ENCODE peak calls at places on chromosomes 3 and 15, in eight cellular contexts. W is lower lobe of right lung, X is mucosa of descending colon, O is foreskin fibroblast, H is PC-3, D is LNCaP clone FGC, M is GM06990, N is fibroblast of pulmonary artery. E is an unnamed sample.

GRCh38 chr3:30289751-30290150 is 316.6 kb upstream of the TGFBR2 start:
- DNase-seq in M (no peak), N (no peak), D (no peak), W (no peak), O (no peak), H (no peak), X (no peak), E (no peak)

GRCh38 chr15:67321352-67321751 is 66.8 kb downstream of the IQCH start:
- DNase-seq in X (no peak), W (no peak), M (no peak), D (no peak), N (no peak), H (no peak), O (no peak), E (no peak)

GRCh38 chr3:71146673-71147072 is 436.9 kb downstream of the FOXP1 start:
- DNase-seq in D (no peak), N (no peak), M (no peak), H (no peak), O (no peak), W (no peak), X (no peak), E (no peak)

GRCh38 chr3:185200639-185201038 is 47.8 kb upstream of the C3orf70 start:
- DNase-seq in X (no peak), H (peak; percentile 35), N (peak; percentile 76), M (no peak), D (no peak), O (peak; percentile 54), W (no peak), E (no peak)

GRCh38 chr3:149584236-149584635 is 73.6 kb downstream of the WWTR1 start:
- DNase-seq in O (peak; percentile 32), H (no peak), M (no peak), D (no peak), X (no peak), N (no peak), W (no peak), E (no peak)

GRCh38 chr15:89928421-89928820 is 15.7 kb upstream of the ARPIN start:
- DNase-seq in M (no peak), X (no peak), H (no peak), O (no peak), D (no peak), W (no peak), N (no peak), E (no peak)

GRCh38 chr15:45442497-45443135 is 64.3 kb upstream of the GATM start:
- DNase-seq in W (no peak), H (peak; percentile 32), X (no peak), O (peak; percentile 57), N (peak; percentile 42), M (no peak), D (no peak), E (no peak)

GRCh38 chr15:35548435-35548834 is 2.5 kb upstream of the DPH6 start:
- DNase-seq in O (peak; percentile 2), D (no peak), M (no peak), X (no peak), N (no peak), W (no peak), H (no peak), E (no peak)

GRCh38 chr15:94691169-94691568 is 459.8 kb downstream of the MCTP2 start:
- DNase-seq in W (no peak), N (no peak), H (no peak), M (no peak), X (no peak), D (no peak), O (no peak), E (no peak)

GRCh38 chr3:57910988-57911387 is 97.2 kb upstream of the FLNB start:
- DNase-seq in M (no peak), X (peak; percentile 28), N (peak; percentile 38), D (no peak), O (peak; percentile 39), W (no peak), H (peak; percentile 53), E (peak; percentile 48)

GRCh38 chr3:112759210-112759609 is 87.5 kb downstream of the CD200R1L start:
- DNase-seq in M (no peak), X (no peak), D (no peak), O (peak; percentile 45), W (no peak), N (no peak), H (no peak), E (no peak)

GRCh38 chr15:69443032-69443611 is 9.5 kb upstream of the RPLP1 start:
- DNase-seq in D (no peak), W (no peak), H (no peak), O (no peak), X (no peak), N (no peak), M (no peak), E (peak; percentile 51)

GRCh38 chr3:9781551-9781950 is 10.7 kb downstream of the TADA3 start:
- DNase-seq in M (no peak), X (no peak), N (no peak), H (no peak), W (no peak), O (no peak), D (no peak), E (no peak)

GRCh38 chr3:851098-851790 is 241.6 kb upstream of the CNTN6 start:
- DNase-seq in X (no peak), W (no peak), D (no peak), O (no peak), H (peak; percentile 52), N (no peak), M (no peak), E (no peak)

GRCh38 chr3:89332311-89333159 is 225.1 kb downstream of the EPHA3 start:
- DNase-seq in O (peak; percentile 4), X (no peak), N (no peak), M (no peak), H (no peak), D (peak; percentile 47), W (no peak), E (no peak)

GRCh38 chr3:10004506-10004905 is 17.9 kb upstream of the EMC3 start:
- DNase-seq in D (no peak), N (no peak), M (no peak), W (no peak), O (no peak), H (no peak), X (no peak), E (no peak)

GRCh38 chr3:16338999-16339398 is 74.0 kb downstream of the OXNAD1 start:
- DNase-seq in N (peak; percentile 98), X (no peak), H (peak; percentile 30), D (no peak), O (peak; percentile 97), W (no peak), M (no peak), E (peak; percentile 27)

GRCh38 chr15:25930931-25931330 is 67.8 kb upstream of the ATP10A start:
- DNase-seq in D (no peak), N (no peak), O (no peak), X (no peak), H (no peak), W (no peak), M (no peak), E (no peak)

DNA sequence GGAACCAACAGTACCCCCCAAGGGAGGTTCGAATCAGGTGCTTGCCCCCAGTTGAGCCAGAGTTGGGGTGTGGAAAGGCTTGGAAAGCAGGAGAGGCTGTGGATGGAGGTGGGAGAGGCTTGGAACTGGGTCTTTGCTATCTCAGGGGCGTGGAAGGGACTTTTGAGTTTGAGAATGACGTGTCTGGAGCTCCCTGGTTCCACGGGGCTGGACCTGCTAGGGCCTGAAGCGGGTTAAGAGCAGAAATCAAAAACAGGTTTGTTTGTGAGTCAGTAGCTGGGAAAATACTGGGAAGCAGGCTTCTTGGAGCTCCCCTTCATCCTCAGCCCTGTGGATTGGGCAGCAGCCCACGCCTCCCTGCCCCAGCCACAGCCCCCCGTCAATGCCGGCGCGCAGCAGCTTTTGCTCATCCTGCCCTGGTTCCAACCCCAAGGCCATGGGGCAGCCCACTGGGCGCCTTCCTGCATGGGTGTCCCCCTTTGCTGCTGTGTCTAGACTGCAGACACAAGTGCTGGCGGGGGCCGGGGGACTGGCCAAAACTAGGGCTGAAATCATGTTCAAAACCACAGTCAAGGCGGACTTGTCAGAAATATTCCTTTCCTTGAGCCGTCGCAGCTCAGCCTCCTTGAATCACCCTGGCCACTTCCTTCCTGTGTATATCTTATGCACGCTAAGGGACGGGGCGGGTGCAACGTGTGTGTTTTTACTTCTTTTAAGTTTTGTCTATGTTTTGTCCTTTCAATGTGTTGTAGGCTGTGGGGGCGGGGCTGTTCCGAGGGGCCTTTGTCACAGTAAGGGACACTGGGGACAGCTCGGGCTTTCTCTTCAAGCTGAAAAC is 108.0 kb downstream of the KLF13 start:
- DNase-seq in M (peak; percentile 72), N (peak; percentile 92), H (peak; percentile 56), X (peak; percentile 74), D (no peak), W (peak; percentile 83), O (peak; percentile 90), E (peak; percentile 46)
- H3K4me3 ChIP-seq in M (peak overlapping the region; percentile 46), N (peak overlapping the region; percentile 36), H (peak overlapping the region; percentile 21), X (no peak overlapping the region), D (no peak overlapping the region), W (peak overlapping the region; percentile 39), O (peak overlapping the region; percentile 22), E (peak overlapping the region; percentile 83)

DNA sequence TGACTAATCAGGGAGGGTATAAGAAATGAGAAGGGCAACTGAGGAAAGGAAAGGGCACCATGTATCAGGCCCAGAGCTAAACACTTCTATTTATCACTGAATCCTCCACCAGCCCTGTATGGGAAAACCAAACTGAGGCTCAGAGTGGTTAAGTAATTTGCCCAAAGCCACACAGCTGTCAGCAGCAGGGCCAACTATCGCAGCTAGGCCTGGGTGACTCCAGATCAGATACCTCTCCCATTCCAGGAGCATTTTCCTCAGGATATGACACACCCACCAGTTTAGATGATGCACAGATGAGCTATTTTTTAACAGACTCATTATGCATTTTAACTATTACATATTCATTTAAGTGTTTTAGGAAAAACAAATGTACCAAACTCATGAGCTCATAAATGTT is 14.5 kb downstream of the NUP210 start:
- DNase-seq in W (no peak), D (no peak), O (no peak), H (peak; percentile 66), X (no peak), M (no peak), N (no peak), E (no peak)
- H3K4me3 ChIP-seq in W (no peak overlapping the region), D (no peak overlapping the region), O (no peak overlapping the region), H (no peak overlapping the region), X (no peak overlapping the region), M (no peak overlapping the region), N (no peak overlapping the region), E (no peak overlapping the region)

DNA sequence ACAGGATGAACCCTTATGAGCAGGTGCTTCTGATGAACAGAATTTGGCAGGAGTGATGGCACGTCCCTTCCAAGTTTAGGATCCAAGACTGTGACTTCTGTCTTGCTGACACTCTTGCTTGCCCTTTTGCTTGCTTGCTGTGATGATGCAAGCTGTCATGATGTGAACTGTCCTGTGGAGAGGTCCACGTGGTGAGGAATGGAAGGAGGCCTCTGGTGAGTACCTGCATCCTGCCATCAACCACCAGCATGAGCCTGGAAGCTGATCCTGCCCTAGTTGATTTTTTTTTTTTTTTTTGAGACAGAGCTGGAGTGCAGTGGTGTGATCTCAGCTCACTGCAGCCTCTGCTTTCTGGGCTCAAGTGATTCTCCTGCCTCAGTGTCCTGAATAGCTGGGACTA is 45.5 kb downstream of the EDEM1 start:
- DNase-seq in X (no peak), N (no peak), O (no peak), H (no peak), D (no peak), M (no peak), W (no peak), E (no peak)
- H3K4me3 ChIP-seq in X (no peak overlapping the region), N (no peak overlapping the region), O (no peak overlapping the region), H (no peak overlapping the region), D (no peak overlapping the region), M (no peak overlapping the region), W (no peak overlapping the region), E (no peak overlapping the region)

DNA sequence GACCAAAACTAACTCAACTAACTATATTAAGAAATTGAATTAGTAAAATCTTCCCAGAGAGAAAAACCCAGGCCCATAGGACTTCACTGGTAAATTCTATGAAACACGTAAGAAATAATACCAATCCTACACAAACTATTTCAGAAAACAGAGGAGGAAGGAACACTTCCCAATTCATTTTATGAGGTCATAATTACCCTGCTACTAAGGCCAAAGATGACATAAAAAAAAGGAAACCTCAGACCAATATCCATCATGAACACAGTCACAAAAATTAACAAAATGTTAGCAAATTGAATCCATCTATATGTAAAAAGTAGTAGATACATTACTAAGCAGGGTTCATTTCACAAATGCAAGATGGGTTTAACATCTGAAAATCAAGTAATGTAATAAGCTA is 3.5 kb downstream of the EDC3 start:
- DNase-seq in H (no peak), M (no peak), O (no peak), D (no peak), N (no peak), W (no peak), X (no peak), E (no peak)
- H3K4me3 ChIP-seq in H (no peak overlapping the region), M (no peak overlapping the region), O (no peak overlapping the region), D (no peak overlapping the region), N (no peak overlapping the region), W (no peak overlapping the region), X (no peak overlapping the region), E (no peak overlapping the region)